ENCODE peak calls at places on chromosomes 11 and 22, in nine cellular contexts. K is CD4-positive, alpha-beta T cell; D is AG04449; E is lower leg skin; R is omental fat pad; S is tibial nerve; A is Calu3; Q is CD8-positive, alpha-beta T cell; O is sigmoid colon. G is an unnamed sample.
A peak's percentile ranks its signal among the peaks of the same experiment; 100 is the strongest.

GRCh38 chr22:47036352-47036751 is 273.9 kb downstream of the TBC1D22A start:
- DNase-seq in K (no peak), D (no peak), E (no peak), R (no peak), S (no peak), A (no peak), Q (no peak), O (peak; percentile 53), G (no peak)

GRCh38 chr11:19316434-19316833 is 75.7 kb upstream of the E2F8 start:
- DNase-seq in K (no peak), D (no peak), E (no peak), R (no peak), S (peak; percentile 49), A (no peak), Q (no peak), O (peak; percentile 68), G (no peak)

GRCh38 chr22:42990131-42990838 is 24.7 kb downstream of the PACSIN2 start:
- DNase-seq in K (no peak), D (peak; percentile 63), E (no peak), R (no peak), S (no peak), A (peak; percentile 31), Q (no peak), O (peak; percentile 71), G (no peak)

GRCh38 chr11:59754494-59754858 is 700 bp upstream of the STX3 start:
- DNase-seq in K (no peak), D (no peak), E (no peak), R (no peak), S (no peak), A (peak; percentile 10), Q (no peak), O (no peak), G (peak; percentile 25)

GRCh38 chr11:72598901-72599300 is 75.3 kb downstream of the PDE2A start:
- DNase-seq in K (no peak), D (no peak), E (no peak), R (no peak), S (peak; percentile 45), A (peak; percentile 62), Q (no peak), O (peak; percentile 81), G (no peak)

GRCh38 chr11:134433806-134434205 is 21.8 kb upstream of the B3GAT1 start:
- DNase-seq in K (no peak), D (no peak), E (no peak), R (no peak), S (no peak), A (no peak), Q (no peak), O (no peak), G (no peak)

GRCh38 chr11:120432056-120433018 is 79.2 kb upstream of the GRIK4 start:
- DNase-seq in K (no peak), D (peak; percentile 98), E (no peak), R (no peak), S (peak; percentile 52), A (peak; percentile 55), Q (no peak), O (no peak), G (no peak)

GRCh38 chr11:43575931-43576833 is 104.4 kb upstream of the HSD17B12 start:
- DNase-seq in K (no peak), D (no peak), E (no peak), R (no peak), S (no peak), A (no peak), Q (no peak), O (no peak), G (no peak)

GRCh38 chr11:12569499-12570040 is 104.7 kb upstream of the TEAD1 start:
- DNase-seq in K (no peak), D (no peak), E (no peak), R (no peak), S (no peak), A (no peak), Q (no peak), O (no peak), G (no peak)

GRCh38 chr11:118672865-118673264 is 6.6 kb downstream of the TREH start:
- DNase-seq in K (no peak), D (no peak), E (no peak), R (no peak), S (no peak), A (no peak), Q (no peak), O (no peak), G (no peak)
- TF ChIP-seq CTCF in K (no peak), D (no peak), E (no peak), R (no peak), S (no peak), A (no peak), Q (no peak), O (no peak), G (no peak)

GRCh38 chr11:17496406-17496805 is 19.8 kb upstream of the ABCC8 start:
- DNase-seq in K (no peak), D (no peak), E (no peak), R (no peak), S (no peak), A (no peak), Q (no peak), O (no peak), G (no peak)

GRCh38 chr11:17498058-17498457 is 21.4 kb upstream of the ABCC8 start:
- DNase-seq in K (no peak), D (no peak), E (no peak), R (no peak), S (no peak), A (no peak), Q (no peak), O (no peak), G (no peak)

GRCh38 chr11:17502630-17503029 is 26.0 kb upstream of the ABCC8 start:
- DNase-seq in K (no peak), D (no peak), E (no peak), R (no peak), S (no peak), A (no peak), Q (no peak), O (no peak), G (no peak)

GRCh38 chr11:17500673-17501072 is 24.0 kb upstream of the ABCC8 start:
- DNase-seq in K (no peak), D (no peak), E (no peak), R (no peak), S (no peak), A (no peak), Q (no peak), O (no peak), G (no peak)

DNA sequence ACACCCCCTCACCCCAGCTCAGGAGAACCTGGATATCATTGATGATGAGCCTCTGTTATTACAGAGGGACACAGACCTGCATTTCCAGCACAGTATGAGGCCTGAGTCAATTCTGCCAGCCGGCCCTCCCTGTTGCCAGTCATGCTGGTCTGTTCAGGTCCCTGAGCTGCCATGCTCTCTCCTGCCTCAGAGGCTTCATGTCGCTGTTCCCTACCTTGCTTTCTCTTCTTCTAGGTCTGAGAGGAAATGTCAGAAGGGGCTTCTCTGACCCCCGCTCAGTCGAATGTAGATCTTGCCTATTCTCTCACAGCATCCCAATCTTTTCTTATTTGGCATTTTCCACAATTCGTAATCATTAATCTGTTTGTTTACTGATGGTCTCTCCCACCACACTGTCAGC is 21.8 kb upstream of the ABCC8 start:
- DNase-seq in K (no peak), D (no peak), E (no peak), R (no peak), S (no peak), A (no peak), Q (no peak), O (no peak), G (no peak)
- TF ChIP-seq CTCF in K (no peak), D (peak; percentile 25), E (no peak), R (no peak), S (no peak), A (no peak), Q (no peak), O (no peak), G (no peak)

DNA sequence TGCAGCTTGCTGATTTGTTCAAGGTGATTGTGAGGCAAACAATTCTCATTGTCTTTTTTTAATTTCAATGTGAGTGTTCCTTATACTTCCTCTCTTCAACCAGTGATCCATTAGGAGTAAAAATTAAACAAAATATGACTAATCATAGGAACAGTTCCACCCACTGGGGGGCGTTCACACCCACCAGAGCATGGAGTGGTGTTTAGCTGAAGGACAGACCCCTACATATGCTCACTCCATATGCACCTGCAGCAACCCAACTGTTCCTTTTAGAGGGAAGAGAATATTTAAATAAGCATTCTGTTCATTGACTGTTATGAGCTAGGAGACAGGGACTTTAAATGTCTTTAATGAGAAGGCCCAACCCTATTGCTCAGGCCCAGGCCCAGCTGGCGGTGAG is 78.7 kb upstream of the DRD2 start:
- DNase-seq in K (no peak), D (no peak), E (no peak), R (no peak), S (no peak), A (no peak), Q (peak; percentile 17), O (no peak), G (no peak)
- TF ChIP-seq CTCF in K (no peak), D (no peak), E (no peak), R (no peak), S (no peak), A (no peak), Q (no peak), O (no peak), G (no peak)

GRCh38 chr22:20786048-20786447 is 12.1 kb downstream of the SERPIND1 start:
- DNase-seq in K (no peak), D (no peak), E (no peak), R (no peak), S (no peak), A (no peak), Q (no peak), O (no peak), G (no peak)

GRCh38 chr22:20783300-20783673 is 9.4 kb downstream of the SERPIND1 start:
- DNase-seq in K (no peak), D (no peak), E (no peak), R (no peak), S (no peak), A (no peak), Q (no peak), O (no peak), G (no peak)

GRCh38 chr22:20782601-20783299 is 8.8 kb downstream of the SERPIND1 start:
- DNase-seq in K (no peak), D (no peak), E (no peak), R (no peak), S (no peak), A (no peak), Q (no peak), O (no peak), G (no peak)

GRCh38 chr22:20785415-20785814 is 11.5 kb downstream of the SERPIND1 start:
- DNase-seq in K (no peak), D (no peak), E (no peak), R (no peak), S (no peak), A (no peak), Q (no peak), O (no peak), G (no peak)

DNA sequence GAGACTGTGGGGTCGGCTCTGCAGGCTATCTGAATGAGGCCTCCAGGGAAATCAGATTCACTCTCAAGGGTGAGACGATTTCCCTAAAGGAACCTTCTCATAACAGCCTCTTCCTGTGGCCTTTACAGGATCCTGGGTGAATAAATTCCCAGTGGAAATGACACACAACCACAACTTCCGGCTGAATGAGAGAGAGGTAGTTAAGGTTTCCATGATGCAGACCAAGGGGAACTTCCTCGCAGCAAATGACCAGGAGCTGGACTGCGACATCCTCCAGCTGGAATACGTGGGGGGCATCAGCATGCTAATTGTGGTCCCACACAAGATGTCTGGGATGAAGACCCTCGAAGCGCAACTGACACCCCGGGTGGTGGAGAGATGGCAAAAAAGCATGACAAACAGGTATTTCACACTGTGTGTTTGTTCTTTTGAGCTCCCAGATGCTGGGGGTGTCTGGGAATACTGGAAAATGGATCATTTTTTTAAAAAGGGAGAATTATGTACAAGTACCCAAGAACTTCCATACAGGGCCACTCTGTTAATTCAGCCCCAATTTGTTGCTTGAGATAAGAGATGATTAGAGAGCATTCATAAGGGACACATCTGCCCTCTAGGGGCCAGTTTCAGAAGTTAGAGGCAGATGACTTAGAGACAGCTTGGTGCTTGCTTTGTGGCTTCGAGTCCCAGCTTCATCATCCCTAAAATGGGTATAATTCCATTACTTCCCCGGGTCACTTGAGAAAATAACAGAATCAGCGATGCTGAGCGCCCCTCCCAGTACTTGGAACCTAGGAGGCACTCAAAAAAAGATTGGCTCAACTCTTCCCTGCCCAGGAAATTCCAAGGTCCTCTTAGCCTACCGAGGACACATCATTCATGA is 10.2 kb downstream of the SERPIND1 start:
- DNase-seq in K (peak; percentile 16), D (no peak), E (no peak), R (no peak), S (peak; percentile 77), A (peak; percentile 48), Q (peak; percentile 51), O (no peak), G (no peak)
- TF ChIP-seq CTCF in K (peak; percentile 77), D (peak; percentile 70), E (no peak), R (no peak), S (peak; percentile 41), A (peak; percentile 62), Q (peak; percentile 81), O (no peak), G (peak; percentile 80)

G was measured in natural killer cell.